ENCODE peak calls at places on chromosomes 1 and 21, in eight cellular contexts. J is GM12878, Q is IMR-90, Z is GM23338, O is neuronal stem cell, H is K562, T is keratinocyte, D is PC-3. V is an unnamed sample.

GRCh38 chr1:21117159-21117953 is 59.3 kb downstream of the EIF4G3 start:
- DNase-seq in J (no peak), Q (no peak), Z (no peak), O (peak), H (peak), T (no peak), D (no peak), V (no peak)

GRCh38 chr1:220281159-220281574 is 8.9 kb upstream of the RAB3GAP2 start:
- DNase-seq in J (no peak), Q (peak), Z (peak), O (no peak), H (no peak), T (no peak), D (peak), V (no peak)

GRCh38 chr1:76115186-76115585 is 40.6 kb downstream of the ST6GALNAC3 start:
- DNase-seq in J (no peak), Q (no peak), Z (no peak), O (no peak), H (no peak), T (no peak), D (no peak), V (no peak)

GRCh38 chr1:239630767-239631166 is 244.4 kb downstream of the CHRM3 start:
- DNase-seq in J (no peak), Q (no peak), Z (peak), O (no peak), H (no peak), T (no peak), D (no peak), V (no peak)

GRCh38 chr1:26168410-26169167 is at the start of gene C1orf232:
- DNase-seq in J (no peak), Q (no peak), Z (no peak), O (no peak), H (no peak), T (no peak), D (no peak), V (no peak)

GRCh38 chr1:150576794-150577556 is 2.4 kb downstream of the MCL1 start:
- DNase-seq in J (no peak), Q (peak), Z (peak), O (no peak), H (peak), T (no peak), D (peak), V (no peak)

GRCh38 chr1:158037876-158038359 is 44.5 kb downstream of the KIRREL1 start:
- DNase-seq in J (no peak), Q (peak), Z (no peak), O (no peak), H (no peak), T (no peak), D (peak), V (no peak)

GRCh38 chr1:226475112-226475511 is 67.2 kb upstream of the PARP1 start:
- DNase-seq in J (no peak), Q (no peak), Z (no peak), O (no peak), H (no peak), T (no peak), D (no peak), V (no peak)

GRCh38 chr1:168722964-168723363 is 6.0 kb downstream of the DPT start:
- DNase-seq in J (no peak), Q (no peak), Z (no peak), O (no peak), H (no peak), T (no peak), D (no peak), V (no peak)

GRCh38 chr1:95396557-95396956 is 162.5 kb downstream of the RWDD3 start:
- DNase-seq in J (no peak), Q (no peak), Z (no peak), O (no peak), H (no peak), T (no peak), D (no peak), V (no peak)

GRCh38 chr1:73626326-73626725 is 571.6 kb downstream of the LRRIQ3 start:
- DNase-seq in J (no peak), Q (no peak), Z (no peak), O (no peak), H (no peak), T (no peak), D (no peak), V (no peak)

GRCh38 chr1:235999259-235999925 is 65.5 kb downstream of the NID1 start:
- DNase-seq in J (peak), Q (peak), Z (no peak), O (no peak), H (no peak), T (peak), D (peak), V (no peak)

GRCh38 chr21:29084372-29084771 is 10.9 kb upstream of the CCT8 start:
- DNase-seq in J (no peak), Q (no peak), Z (no peak), O (no peak), H (no peak), T (no peak), D (no peak), V (no peak)

GRCh38 chr1:197841828-197842573 is 60.4 kb upstream of the C1orf53 start:
- DNase-seq in J (no peak), Q (peak), Z (no peak), O (no peak), H (no peak), T (no peak), D (no peak), V (no peak)

GRCh38 chr1:201710632-201711031 is 118.3 kb upstream of the IPO9 start:
- DNase-seq in J (no peak), Q (no peak), Z (no peak), O (no peak), H (no peak), T (no peak), D (no peak), V (no peak)

GRCh38 chr1:201711811-201712210 is 117.1 kb upstream of the IPO9 start:
- DNase-seq in J (no peak), Q (no peak), Z (no peak), O (no peak), H (no peak), T (no peak), D (no peak), V (no peak)

GRCh38 chr1:201711101-201711597 is 117.8 kb upstream of the IPO9 start:
- DNase-seq in J (no peak), Q (no peak), Z (no peak), O (no peak), H (no peak), T (no peak), D (no peak), V (no peak)

GRCh38 chr1:201713093-201713810 is 115.7 kb upstream of the IPO9 start:
- DNase-seq in J (no peak), Q (peak), Z (no peak), O (no peak), H (no peak), T (peak), D (peak), V (no peak)

GRCh38 chr1:201712387-201713092 is 116.4 kb upstream of the IPO9 start:
- DNase-seq in J (no peak), Q (no peak), Z (no peak), O (no peak), H (no peak), T (no peak), D (no peak), V (no peak)
- H3K4me2 ChIP-seq in J (no peak), Q (no peak), Z (no peak), O (no peak), H (no peak), T (peak), D (peak), V (no peak)

GRCh38 chr1:246564839-246565750 is 966 bp downstream of the TFB2M start:
- DNase-seq in J (no peak), Q (no peak), Z (no peak), O (no peak), H (no peak), T (no peak), D (peak), V (no peak)
- H2AFZ ChIP-seq in J (peak), Q (peak), Z (peak), O (peak), H (peak), T (peak), D (peak), V (peak)

GRCh38 chr1:112998592-112999235 is 42.7 kb upstream of the SLC16A1 start:
- DNase-seq in J (no peak), Q (peak), Z (no peak), O (no peak), H (no peak), T (peak), D (no peak), V (no peak)
- H3K4me2 ChIP-seq in J (no peak), Q (no peak), Z (no peak), O (no peak), H (no peak), T (peak), D (no peak), V (no peak)

GRCh38 chr1:216596298-216596947 is 126.8 kb downstream of the ESRRG start:
- DNase-seq in J (no peak), Q (peak), Z (peak), O (no peak), H (no peak), T (no peak), D (no peak), V (no peak)
- H2AFZ ChIP-seq in J (no peak), Q (no peak), Z (peak), O (peak), H (no peak), T (no peak), D (no peak), V (no peak)

DNA sequence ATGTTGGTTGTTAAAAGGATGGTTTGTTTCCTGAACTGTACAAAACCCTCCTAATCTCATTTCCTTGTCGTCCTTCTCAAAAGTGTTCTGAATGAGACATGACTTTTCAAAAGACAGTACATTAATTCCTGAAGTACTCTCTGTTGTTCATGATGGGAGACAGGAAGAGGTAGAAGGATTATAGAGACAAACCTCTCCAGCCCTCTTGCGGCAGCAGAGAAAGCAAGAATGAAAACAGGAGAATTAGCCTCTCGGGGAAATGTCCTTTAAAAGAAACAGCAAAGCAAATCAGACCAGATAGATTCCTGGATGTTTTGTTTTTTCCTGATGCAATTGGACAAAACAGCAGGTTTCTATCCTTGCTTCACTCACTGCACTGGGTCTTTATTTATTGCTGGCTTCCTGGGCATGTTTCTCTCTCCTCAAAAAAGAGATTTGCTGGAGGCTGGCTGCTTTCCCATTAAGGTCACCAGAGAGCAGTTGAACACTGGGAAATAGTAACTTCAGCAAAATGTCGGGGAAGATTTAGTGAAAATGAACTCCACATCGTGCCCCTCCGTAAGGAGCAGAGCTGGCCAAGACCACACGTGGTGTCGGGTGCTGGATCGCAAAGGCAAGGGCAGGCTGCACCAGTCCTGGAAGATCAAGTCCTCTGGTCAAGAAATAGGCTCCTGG is 145.8 kb upstream of the SYT6 start:
- DNase-seq in J (no peak), Q (peak), Z (no peak), O (no peak), H (no peak), T (no peak), D (no peak), V (no peak)
- H3K4me2 ChIP-seq in J (no peak), Q (peak), Z (no peak), O (no peak), H (no peak), T (no peak), D (no peak), V (no peak)

GRCh38 chr1:234962340-234962989 is 166.2 kb downstream of the TOMM20 start:
- DNase-seq in J (peak), Q (peak), Z (no peak), O (no peak), H (peak), T (no peak), D (peak), V (peak)

GRCh38 chr1:234960722-234961467 is 167.7 kb downstream of the TOMM20 start:
- DNase-seq in J (no peak), Q (peak), Z (no peak), O (no peak), H (no peak), T (no peak), D (peak), V (no peak)

GRCh38 chr1:234963180-234963903 is 165.3 kb downstream of the TOMM20 start:
- DNase-seq in J (peak), Q (peak), Z (no peak), O (no peak), H (peak), T (no peak), D (peak), V (peak)

GRCh38 chr1:234963904-234964702 is 164.5 kb downstream of the TOMM20 start:
- DNase-seq in J (no peak), Q (no peak), Z (no peak), O (no peak), H (no peak), T (no peak), D (no peak), V (no peak)

GRCh38 chr1:234961468-234962339 is 166.9 kb downstream of the TOMM20 start:
- DNase-seq in J (no peak), Q (peak), Z (no peak), O (no peak), H (no peak), T (no peak), D (peak), V (peak)
- H2AFZ ChIP-seq in J (no peak), Q (peak), Z (peak), O (peak), H (peak), T (no peak), D (no peak), V (peak)

V was measured in OCI-LY7.